ENCODE peak calls at places on chromosomes 2 and 18, in nine cellular contexts. One of them, this sample, is unnamed.

GRCh38 chr18:7096838-7097237 is 20.8 kb downstream of the LAMA1 start:
- DNase-seq in HAP-1: no peak
- DNase-seq in BJ: no peak
- DNase-seq in GM23248: no peak
- DNase-seq in breast epithelium: no peak
- DNase-seq in endodermal cell: no peak
- DNase-seq in CD4-positive, CD25-positive, alpha-beta regulatory T cell: no peak
- DNase-seq in H1: no peak
- DNase-seq in CD8-positive, alpha-beta T cell: no peak
- DNase-seq in this sample: no peak

GRCh38 chr2:232434563-232435374 is 21.2 kb upstream of the ALPI start:
- DNase-seq in HAP-1: no peak
- DNase-seq in BJ: no peak
- DNase-seq in GM23248: no peak
- DNase-seq in breast epithelium: peak; percentile 43
- DNase-seq in endodermal cell: peak; percentile 52
- DNase-seq in CD4-positive, CD25-positive, alpha-beta regulatory T cell: no peak
- DNase-seq in H1: no peak
- DNase-seq in CD8-positive, alpha-beta T cell: no peak
- DNase-seq in this sample: no peak

GRCh38 chr2:215432759-215433594 is 2.9 kb downstream of the FN1 start:
- DNase-seq in HAP-1: no peak
- DNase-seq in BJ: no peak
- DNase-seq in GM23248: peak; percentile 35
- DNase-seq in breast epithelium: no peak
- DNase-seq in endodermal cell: no peak
- DNase-seq in CD4-positive, CD25-positive, alpha-beta regulatory T cell: no peak
- DNase-seq in H1: no peak
- DNase-seq in CD8-positive, alpha-beta T cell: no peak
- DNase-seq in this sample: no peak

GRCh38 chr2:219002395-219003266 is 9.4 kb upstream of the CRYBA2 start:
- DNase-seq in HAP-1: peak; percentile 43
- DNase-seq in BJ: no peak
- DNase-seq in GM23248: peak; percentile 64
- DNase-seq in breast epithelium: peak; percentile 73
- DNase-seq in endodermal cell: peak; percentile 97
- DNase-seq in CD4-positive, CD25-positive, alpha-beta regulatory T cell: peak; percentile 31
- DNase-seq in H1: no peak
- DNase-seq in CD8-positive, alpha-beta T cell: peak; percentile 45
- DNase-seq in this sample: no peak

GRCh38 chr2:1862881-1863280 is 118.6 kb upstream of the PXDN start:
- DNase-seq in HAP-1: no peak
- DNase-seq in BJ: no peak
- DNase-seq in GM23248: no peak
- DNase-seq in breast epithelium: no peak
- DNase-seq in endodermal cell: no peak
- DNase-seq in CD4-positive, CD25-positive, alpha-beta regulatory T cell: no peak
- DNase-seq in H1: no peak
- DNase-seq in CD8-positive, alpha-beta T cell: no peak
- DNase-seq in this sample: no peak

GRCh38 chr18:2494921-2495320 is 76.4 kb downstream of the METTL4 start:
- DNase-seq in HAP-1: no peak
- DNase-seq in BJ: no peak
- DNase-seq in GM23248: no peak
- DNase-seq in breast epithelium: no peak
- DNase-seq in endodermal cell: no peak
- DNase-seq in CD4-positive, CD25-positive, alpha-beta regulatory T cell: no peak
- DNase-seq in H1: no peak
- DNase-seq in CD8-positive, alpha-beta T cell: no peak
- DNase-seq in this sample: no peak

GRCh38 chr2:191593622-191594416 is 84.1 kb upstream of the NABP1 start:
- DNase-seq in HAP-1: no peak
- DNase-seq in BJ: no peak
- DNase-seq in GM23248: peak; percentile 87
- DNase-seq in breast epithelium: no peak
- DNase-seq in endodermal cell: no peak
- DNase-seq in CD4-positive, CD25-positive, alpha-beta regulatory T cell: no peak
- DNase-seq in H1: no peak
- DNase-seq in CD8-positive, alpha-beta T cell: no peak
- DNase-seq in this sample: no peak

GRCh38 chr18:26792661-26793060 is 72.8 kb downstream of the AQP4 start:
- DNase-seq in HAP-1: no peak
- DNase-seq in BJ: no peak
- DNase-seq in GM23248: peak; percentile 13
- DNase-seq in breast epithelium: no peak
- DNase-seq in endodermal cell: no peak
- DNase-seq in CD4-positive, CD25-positive, alpha-beta regulatory T cell: no peak
- DNase-seq in H1: no peak
- DNase-seq in CD8-positive, alpha-beta T cell: no peak
- DNase-seq in this sample: no peak

GRCh38 chr2:39661771-39662325 is 3.9 kb upstream of the TMEM178A start:
- DNase-seq in HAP-1: no peak
- DNase-seq in BJ: no peak
- DNase-seq in GM23248: no peak
- DNase-seq in breast epithelium: no peak
- DNase-seq in endodermal cell: no peak
- DNase-seq in CD4-positive, CD25-positive, alpha-beta regulatory T cell: no peak
- DNase-seq in H1: no peak
- DNase-seq in CD8-positive, alpha-beta T cell: no peak
- DNase-seq in this sample: no peak

GRCh38 chr2:1318366-1319009 is 94.8 kb upstream of the TPO start:
- DNase-seq in HAP-1: no peak
- DNase-seq in BJ: no peak
- DNase-seq in GM23248: no peak
- DNase-seq in breast epithelium: no peak
- DNase-seq in endodermal cell: no peak
- DNase-seq in CD4-positive, CD25-positive, alpha-beta regulatory T cell: no peak
- DNase-seq in H1: no peak
- DNase-seq in CD8-positive, alpha-beta T cell: no peak
- DNase-seq in this sample: no peak

GRCh38 chr2:72570401-72570800 is 255.4 kb downstream of the EXOC6B start:
- DNase-seq in HAP-1: no peak
- DNase-seq in BJ: no peak
- DNase-seq in GM23248: peak; percentile 45
- DNase-seq in breast epithelium: no peak
- DNase-seq in endodermal cell: no peak
- DNase-seq in CD4-positive, CD25-positive, alpha-beta regulatory T cell: no peak
- DNase-seq in H1: no peak
- DNase-seq in CD8-positive, alpha-beta T cell: no peak
- DNase-seq in this sample: no peak

GRCh38 chr18:44969214-44969842 is 288.6 kb downstream of the SETBP1 start:
- DNase-seq in HAP-1: no peak
- DNase-seq in BJ: no peak
- DNase-seq in GM23248: peak; percentile 19
- DNase-seq in breast epithelium: no peak
- DNase-seq in endodermal cell: no peak
- DNase-seq in CD4-positive, CD25-positive, alpha-beta regulatory T cell: no peak
- DNase-seq in H1: no peak
- DNase-seq in CD8-positive, alpha-beta T cell: no peak
- DNase-seq in this sample: no peak

GRCh38 chr2:224982910-224983688 is 59.2 kb downstream of the DOCK10 start:
- DNase-seq in HAP-1: no peak
- DNase-seq in BJ: no peak
- DNase-seq in GM23248: peak; percentile 80
- DNase-seq in breast epithelium: no peak
- DNase-seq in endodermal cell: no peak
- DNase-seq in CD4-positive, CD25-positive, alpha-beta regulatory T cell: peak; percentile 71
- DNase-seq in H1: no peak
- DNase-seq in CD8-positive, alpha-beta T cell: peak; percentile 51
- DNase-seq in this sample: no peak

GRCh38 chr2:224984641-224985040 is 57.6 kb downstream of the DOCK10 start:
- DNase-seq in HAP-1: no peak
- DNase-seq in BJ: no peak
- DNase-seq in GM23248: no peak
- DNase-seq in breast epithelium: no peak
- DNase-seq in endodermal cell: no peak
- DNase-seq in CD4-positive, CD25-positive, alpha-beta regulatory T cell: peak; percentile 55
- DNase-seq in H1: no peak
- DNase-seq in CD8-positive, alpha-beta T cell: no peak
- DNase-seq in this sample: no peak

GRCh38 chr2:224982226-224982625 is 60.0 kb downstream of the DOCK10 start:
- DNase-seq in HAP-1: no peak
- DNase-seq in BJ: no peak
- DNase-seq in GM23248: no peak
- DNase-seq in breast epithelium: no peak
- DNase-seq in endodermal cell: no peak
- DNase-seq in CD4-positive, CD25-positive, alpha-beta regulatory T cell: no peak
- DNase-seq in H1: no peak
- DNase-seq in CD8-positive, alpha-beta T cell: no peak
- DNase-seq in this sample: no peak

GRCh38 chr2:224986479-224986878 is 55.8 kb downstream of the DOCK10 start:
- DNase-seq in HAP-1: no peak
- DNase-seq in BJ: no peak
- DNase-seq in GM23248: no peak
- DNase-seq in breast epithelium: no peak
- DNase-seq in endodermal cell: no peak
- DNase-seq in CD4-positive, CD25-positive, alpha-beta regulatory T cell: peak; percentile 71
- DNase-seq in H1: no peak
- DNase-seq in CD8-positive, alpha-beta T cell: no peak
- DNase-seq in this sample: no peak

DNA sequence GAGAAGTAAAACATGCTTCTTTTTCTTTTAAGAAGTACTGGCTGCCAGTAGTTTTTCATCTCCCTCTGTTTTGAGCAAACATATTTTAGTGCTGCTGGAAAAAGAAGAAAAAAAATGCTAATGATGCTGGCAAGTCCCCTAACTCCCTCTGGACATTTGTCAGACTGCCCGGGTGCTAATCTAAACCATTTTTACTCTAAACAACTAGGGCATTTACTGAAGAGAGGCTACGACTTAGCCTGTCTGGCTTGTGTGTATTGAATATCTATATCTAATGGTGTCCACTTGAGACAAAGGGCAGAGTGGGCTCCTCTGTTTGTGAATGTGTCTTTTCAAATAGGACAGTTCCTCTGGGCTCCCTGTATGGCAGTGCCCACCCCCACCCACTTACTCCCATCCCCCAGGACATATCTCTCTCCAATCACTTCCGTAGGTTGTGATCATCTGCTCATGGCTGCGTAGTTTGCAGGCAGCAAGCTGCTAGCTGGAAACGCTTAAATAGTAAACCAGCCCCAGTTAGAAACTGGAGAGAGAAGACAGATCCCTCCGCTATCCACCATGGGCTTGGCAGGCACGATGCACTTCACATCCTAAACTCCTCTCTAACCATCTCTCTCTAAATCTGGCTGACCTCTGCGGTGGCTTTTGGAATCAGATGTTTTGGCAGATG is 58.4 kb downstream of the DOCK10 start:
- DNase-seq in HAP-1: no peak
- DNase-seq in BJ: no peak
- DNase-seq in GM23248: peak; percentile 72
- DNase-seq in breast epithelium: no peak
- DNase-seq in endodermal cell: no peak
- DNase-seq in CD4-positive, CD25-positive, alpha-beta regulatory T cell: no peak
- DNase-seq in H1: no peak
- DNase-seq in CD8-positive, alpha-beta T cell: no peak
- DNase-seq in this sample: no peak
- H3K4me3 ChIP-seq in HAP-1: no peak overlapping the region
- H3K4me3 ChIP-seq in BJ: peak overlapping the region; percentile 32
- H3K4me3 ChIP-seq in GM23248: peak overlapping the region; percentile 71
- H3K4me3 ChIP-seq in breast epithelium: peak overlapping the region; percentile 34
- H3K4me3 ChIP-seq in endodermal cell: no peak overlapping the region
- H3K4me3 ChIP-seq in CD4-positive, CD25-positive, alpha-beta regulatory T cell: peak overlapping the region; percentile 45
- H3K4me3 ChIP-seq in H1: no peak overlapping the region
- H3K4me3 ChIP-seq in CD8-positive, alpha-beta T cell: no peak overlapping the region
- H3K4me3 ChIP-seq in this sample: no peak overlapping the region

DNA sequence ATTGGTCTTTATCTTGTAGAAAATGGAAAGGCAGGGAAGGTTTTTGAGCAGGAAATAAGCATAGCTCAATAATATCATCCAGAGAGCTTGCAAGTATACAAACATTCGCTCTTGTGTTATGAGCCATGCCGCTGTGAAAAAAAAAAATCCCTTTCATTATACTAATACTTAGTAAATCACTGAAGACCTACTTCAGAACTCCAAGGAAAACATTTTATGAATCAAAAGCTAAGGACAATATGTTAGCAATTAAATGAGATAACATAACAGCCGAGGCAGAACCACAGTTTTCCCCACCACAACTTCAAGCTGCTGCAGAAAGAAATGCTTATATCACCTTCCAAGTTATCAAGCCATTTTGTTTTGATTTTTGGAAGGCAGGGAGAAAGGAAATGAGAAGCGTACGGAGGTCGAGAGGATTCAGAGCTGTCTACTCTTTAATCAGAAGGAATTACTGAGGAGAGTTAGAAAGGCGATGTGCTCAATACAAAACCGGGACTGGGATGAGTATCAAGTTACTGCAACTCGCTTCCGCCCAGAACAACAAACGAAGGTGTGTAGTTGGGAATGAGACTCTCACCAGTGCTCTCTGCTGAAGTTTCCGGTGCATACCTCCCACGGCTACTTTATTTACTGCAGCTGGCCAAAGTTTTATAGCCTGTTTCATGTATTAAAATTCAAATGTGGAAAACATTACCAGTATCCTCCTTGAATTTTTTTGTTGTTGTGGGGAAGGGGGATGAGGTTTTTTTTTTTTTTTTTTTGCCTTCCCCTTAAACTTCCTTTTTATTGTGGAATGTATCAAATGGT is 292.1 kb upstream of the CCDC68 start:
- DNase-seq in HAP-1: peak; percentile 12
- DNase-seq in BJ: no peak
- DNase-seq in GM23248: peak; percentile 77
- DNase-seq in breast epithelium: no peak
- DNase-seq in endodermal cell: no peak
- DNase-seq in CD4-positive, CD25-positive, alpha-beta regulatory T cell: no peak
- DNase-seq in H1: no peak
- DNase-seq in CD8-positive, alpha-beta T cell: no peak
- DNase-seq in this sample: no peak
- H3K36me3 ChIP-seq in HAP-1: no peaks in the 10 kb centered on the region
- H3K36me3 ChIP-seq in BJ: no peaks in the 10 kb centered on the region
- H3K36me3 ChIP-seq in GM23248: peaks cover 27% of the 10 kb centered on the region
- H3K36me3 ChIP-seq in breast epithelium: no peaks in the 10 kb centered on the region
- H3K36me3 ChIP-seq in endodermal cell: peaks cover 13% of the 10 kb centered on the region
- H3K36me3 ChIP-seq in CD4-positive, CD25-positive, alpha-beta regulatory T cell: no peaks in the 10 kb centered on the region
- H3K36me3 ChIP-seq in H1: peaks cover 23% of the 10 kb centered on the region
- H3K36me3 ChIP-seq in CD8-positive, alpha-beta T cell: no peaks in the 10 kb centered on the region
- H3K36me3 ChIP-seq in this sample: peaks cover 4% of the 10 kb centered on the region

GRCh38 chr18:79151191-79151590 is 82.0 kb downstream of the ATP9B start:
- DNase-seq in HAP-1: no peak
- DNase-seq in BJ: no peak
- DNase-seq in GM23248: no peak
- DNase-seq in breast epithelium: no peak
- DNase-seq in endodermal cell: no peak
- DNase-seq in CD4-positive, CD25-positive, alpha-beta regulatory T cell: no peak
- DNase-seq in H1: no peak
- DNase-seq in CD8-positive, alpha-beta T cell: no peak
- DNase-seq in this sample: no peak
- H3K4me3 ChIP-seq in HAP-1: no peak overlapping the region
- H3K4me3 ChIP-seq in BJ: no peak overlapping the region
- H3K4me3 ChIP-seq in GM23248: no peak overlapping the region
- H3K4me3 ChIP-seq in breast epithelium: no peak overlapping the region
- H3K4me3 ChIP-seq in endodermal cell: no peak overlapping the region
- H3K4me3 ChIP-seq in CD4-positive, CD25-positive, alpha-beta regulatory T cell: no peak overlapping the region
- H3K4me3 ChIP-seq in H1: no peak overlapping the region
- H3K4me3 ChIP-seq in CD8-positive, alpha-beta T cell: no peak overlapping the region
- H3K4me3 ChIP-seq in this sample: no peak overlapping the region

DNA sequence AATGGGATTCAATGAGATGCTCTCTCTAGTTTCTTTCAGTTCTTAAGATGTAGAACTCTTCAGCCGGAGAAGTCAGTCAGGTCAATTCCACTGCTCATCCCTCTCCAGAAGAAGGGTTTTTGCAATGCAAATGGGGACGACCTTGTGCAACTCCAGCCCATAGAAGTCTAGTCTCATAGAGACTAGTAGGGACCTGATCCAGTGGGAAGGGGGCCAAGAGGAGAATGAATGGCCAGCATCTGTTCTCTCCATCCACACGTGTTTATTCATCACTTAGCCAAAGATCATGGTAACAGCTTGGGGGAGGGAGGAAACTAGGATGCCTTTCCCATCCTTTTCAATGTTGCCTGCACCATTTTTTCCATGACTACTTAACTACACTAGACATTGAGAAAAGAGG is 120.2 kb downstream of the LAMA3 start:
- DNase-seq in HAP-1: no peak
- DNase-seq in BJ: no peak
- DNase-seq in GM23248: no peak
- DNase-seq in breast epithelium: no peak
- DNase-seq in endodermal cell: no peak
- DNase-seq in CD4-positive, CD25-positive, alpha-beta regulatory T cell: no peak
- DNase-seq in H1: no peak
- DNase-seq in CD8-positive, alpha-beta T cell: no peak
- DNase-seq in this sample: no peak
- H3K36me3 ChIP-seq in HAP-1: no peaks in the 10 kb centered on the region
- H3K36me3 ChIP-seq in BJ: no peaks in the 10 kb centered on the region
- H3K36me3 ChIP-seq in GM23248: no peaks in the 10 kb centered on the region
- H3K36me3 ChIP-seq in breast epithelium: no peaks in the 10 kb centered on the region
- H3K36me3 ChIP-seq in endodermal cell: no peaks in the 10 kb centered on the region
- H3K36me3 ChIP-seq in CD4-positive, CD25-positive, alpha-beta regulatory T cell: no peaks in the 10 kb centered on the region
- H3K36me3 ChIP-seq in H1: no peaks in the 10 kb centered on the region
- H3K36me3 ChIP-seq in CD8-positive, alpha-beta T cell: no peaks in the 10 kb centered on the region
- H3K36me3 ChIP-seq in this sample: no peaks in the 10 kb centered on the region